ENCODE peak calls at places on chromosomes 13 and 19, in six cellular contexts. J is nucleus accumbens, S is NAMALWA, U is fibroblast of the conjunctiva, R is HepG2, K is NCI-H226. F is an unnamed sample.

GRCh38 chr19:35351441-35352176 is 3.9 kb downstream of the FFAR1 start:
- DNase-seq in R (no peak), U (no peak), K (no peak), J (no peak), S (no peak), F (peak; percentile 66)

GRCh38 chr19:35124098-35125060 is 8.8 kb downstream of the FXYD3 start:
- DNase-seq in R (no peak), J (peak; percentile 96), K (peak; percentile 82), S (peak; percentile 83), U (peak; percentile 91), F (peak; percentile 98)

GRCh38 chr13:99704390-99704789 is 203.1 kb downstream of the TM9SF2 start:
- DNase-seq in U (no peak), J (no peak), S (no peak), K (no peak), R (no peak), F (no peak)

GRCh38 chr13:81596224-81596753 is 1255.4 kb upstream of the SPRY2 start:
- DNase-seq in S (no peak), J (no peak), K (no peak), U (no peak), R (no peak), F (no peak)

GRCh38 chr13:21837841-21838551 is 167.1 kb downstream of the FGF9 start:
- DNase-seq in S (no peak), K (peak; percentile 44), J (no peak), U (no peak), R (peak; percentile 96), F (no peak)

GRCh38 chr13:51125495-51126226 is 14.6 kb upstream of the C13orf42 start:
- DNase-seq in S (peak; percentile 86), K (peak; percentile 8), R (peak; percentile 63), U (peak; percentile 46), J (no peak), F (no peak)

GRCh38 chr19:39568604-39569003 is 28.6 kb upstream of the EID2 start:
- DNase-seq in R (peak; percentile 27), U (no peak), J (no peak), K (no peak), S (no peak), F (no peak)

GRCh38 chr13:23959231-23959862 is 62.0 kb upstream of the C1QTNF9B start:
- DNase-seq in K (no peak), R (no peak), U (no peak), J (no peak), S (no peak), F (no peak)

GRCh38 chr13:99721606-99722384 is 220.5 kb downstream of the TM9SF2 start:
- DNase-seq in U (no peak), R (no peak), J (no peak), S (no peak), K (no peak), F (no peak)

GRCh38 chr19:5287066-5287465 is 53.5 kb downstream of the PTPRS start:
- DNase-seq in S (no peak), U (no peak), J (no peak), K (no peak), R (no peak), F (no peak)

GRCh38 chr13:113856716-113857065 is 7.2 kb downstream of the GAS6 start:
- DNase-seq in J (no peak), S (no peak), U (no peak), R (peak; percentile 21), K (no peak), F (peak; percentile 81)

GRCh38 chr13:111893607-111894443 is 173.1 kb upstream of the SOX1 start:
- DNase-seq in K (no peak), R (no peak), U (no peak), S (no peak), J (no peak), F (no peak)

GRCh38 chr13:113043001-113043630 is 62.5 kb upstream of the F7 start:
- DNase-seq in S (no peak), K (no peak), J (no peak), U (no peak), R (no peak), F (peak; percentile 61)

GRCh38 chr19:6761053-6761676 is 6.1 kb downstream of the SH2D3A start:
- DNase-seq in R (peak; percentile 28), U (no peak), S (peak; percentile 92), J (no peak), K (no peak), F (peak; percentile 9)

GRCh38 chr13:79405501-79405830 is 589 bp downstream of the RBM26 start:
- DNase-seq in R (no peak), U (no peak), S (no peak), J (no peak), K (no peak), F (peak; percentile 56)

GRCh38 chr19:8593931-8594330 is 16.6 kb downstream of the ADAMTS10 start:
- DNase-seq in S (peak; percentile 40), R (no peak), U (no peak), K (no peak), J (no peak), F (no peak)

GRCh38 chr13:27308941-27309340 is 38.3 kb downstream of the RASL11A start:
- DNase-seq in R (no peak), S (no peak), J (no peak), U (no peak), K (no peak), F (no peak)

GRCh38 chr19:48698046-48698445 is 2.3 kb downstream of the FUT2 start:
- DNase-seq in J (no peak), S (no peak), K (peak; percentile 85), R (no peak), U (no peak), F (no peak)

GRCh38 chr13:45341799-45342584 is 1.0 kb upstream of the TPT1 start:
- DNase-seq in U (no peak), J (no peak), K (no peak), R (no peak), S (no peak), F (peak; percentile 76)

GRCh38 chr19:10271543-10272086 is 695 bp downstream of the ICAM1 start:
- DNase-seq in U (no peak), J (no peak), R (no peak), S (peak; percentile 90), K (peak; percentile 43), F (peak; percentile 70)

GRCh38 chr19:6802336-6803035 is 30.0 kb downstream of the VAV1 start:
- DNase-seq in U (no peak), J (no peak), R (no peak), K (peak; percentile 57), S (peak; percentile 87), F (no peak)

GRCh38 chr19:57099199-57099661 is 20.6 kb upstream of the USP29 start:
- DNase-seq in S (peak; percentile 61), K (peak; percentile 36), U (peak; percentile 3), R (peak; percentile 49), J (peak; percentile 36), F (peak; percentile 83)

GRCh38 chr19:39518975-39519374 is 4.0 kb downstream of the SELENOV start:
- DNase-seq in S (no peak), K (no peak), J (no peak), R (no peak), U (no peak), F (no peak)

GRCh38 chr13:83798731-83799130 is 83.5 kb downstream of the SLITRK1 start:
- DNase-seq in S (no peak), K (peak; percentile 47), R (no peak), J (no peak), U (no peak), F (no peak)

GRCh38 chr13:108974686-108975085 is 345.3 kb downstream of the MYO16 start:
- DNase-seq in U (no peak), S (no peak), J (no peak), K (no peak), R (no peak), F (no peak)

GRCh38 chr13:23728807-23729206 is 158.6 kb downstream of the TNFRSF19 start:
- DNase-seq in U (no peak), K (no peak), R (no peak), S (no peak), J (no peak), F (no peak)